ENCODE peak calls at places on chromosomes 1 and 21, in seven cellular contexts. U is left lung, S is OCI-LY7, E is cardiac fibroblast, H is cardiac muscle cell, C is brain microvascular endothelial cell, M is GM12864. G is an unnamed sample.

GRCh38 chr1:25675729-25676476 is 59.3 kb downstream of the MAN1C1 start:
- DNase-seq in U (no peak), S (peak), E (no peak), H (no peak), C (no peak), M (peak), G (no peak)

GRCh38 chr1:28062806-28063205 is 25.6 kb downstream of the EYA3 start:
- DNase-seq in U (no peak), S (no peak), E (peak), H (no peak), C (peak), M (no peak), G (peak)

GRCh38 chr1:89608627-89609338 is 24.1 kb upstream of the LRRC8C start:
- DNase-seq in U (peak), S (no peak), E (no peak), H (no peak), C (no peak), M (no peak), G (no peak)

GRCh38 chr1:40981702-40982448 is 2.4 kb downstream of the CTPS1 start:
- DNase-seq in U (no peak), S (no peak), E (peak), H (no peak), C (no peak), M (no peak), G (peak)

GRCh38 chr21:39556176-39556575 is 56.6 kb upstream of the B3GALT5 start:
- DNase-seq in U (no peak), S (no peak), E (no peak), H (peak), C (no peak), M (no peak), G (no peak)

GRCh38 chr1:8944006-8944405 is 1.7 kb upstream of the CA6 start:
- DNase-seq in U (no peak), S (no peak), E (no peak), H (no peak), C (no peak), M (no peak), G (no peak)

GRCh38 chr1:92326681-92327080 is 27.8 kb downstream of the RPAP2 start:
- DNase-seq in U (no peak), S (no peak), E (no peak), H (no peak), C (no peak), M (no peak), G (no peak)

GRCh38 chr1:8687053-8687452 is 130.4 kb downstream of the RERE start:
- DNase-seq in U (no peak), S (no peak), E (peak), H (no peak), C (no peak), M (no peak), G (peak)

GRCh38 chr1:192967901-192968300 is 91.3 kb downstream of the UCHL5 start:
- DNase-seq in U (no peak), S (no peak), E (no peak), H (no peak), C (no peak), M (no peak), G (no peak)

GRCh38 chr1:97334454-97334853 is 586.4 kb downstream of the DPYD start:
- DNase-seq in U (no peak), S (no peak), E (peak), H (no peak), C (peak), M (no peak), G (peak)

GRCh38 chr1:35558374-35559316 is 1.0 kb downstream of the NCDN start:
- DNase-seq in U (no peak), S (peak), E (no peak), H (peak), C (no peak), M (no peak), G (no peak)

GRCh38 chr1:226457307-226457712 is 49.4 kb upstream of the PARP1 start:
- DNase-seq in U (no peak), S (no peak), E (no peak), H (no peak), C (peak), M (no peak), G (no peak)

GRCh38 chr1:7886346-7886745 is 33.5 kb upstream of the UTS2 start:
- DNase-seq in U (no peak), S (no peak), E (peak), H (no peak), C (no peak), M (no peak), G (no peak)

GRCh38 chr1:186620951-186621350 is 59.3 kb downstream of the PTGS2 start:
- DNase-seq in U (no peak), S (no peak), E (peak), H (no peak), C (peak), M (peak), G (peak)

GRCh38 chr1:198908995-198909394 is 270.2 kb downstream of the PTPRC start:
- DNase-seq in U (no peak), S (no peak), E (no peak), H (no peak), C (no peak), M (no peak), G (peak)

GRCh38 chr21:15706686-15707085 is 23.1 kb upstream of the USP25 start:
- DNase-seq in U (no peak), S (no peak), E (peak), H (no peak), C (peak), M (no peak), G (peak)

GRCh38 chr1:100795646-100795985 is 76.1 kb downstream of the VCAM1 start:
- DNase-seq in U (no peak), S (no peak), E (no peak), H (peak), C (no peak), M (no peak), G (no peak)

GRCh38 chr1:220841293-220841692 is 38.0 kb upstream of the HLX start:
- DNase-seq in U (no peak), S (no peak), E (no peak), H (no peak), C (no peak), M (no peak), G (peak)

GRCh38 chr1:226248091-226248490 is 24.6 kb downstream of the MIXL1 start:
- DNase-seq in U (no peak), S (no peak), E (peak), H (no peak), C (no peak), M (no peak), G (peak)

GRCh38 chr1:244239261-244239770 is 188.2 kb downstream of the ZBTB18 start:
- DNase-seq in U (no peak), S (no peak), E (no peak), H (no peak), C (no peak), M (peak), G (peak)

GRCh38 chr1:168888418-168888817 is 159.4 kb upstream of the DPT start:
- DNase-seq in U (no peak), S (no peak), E (no peak), H (no peak), C (no peak), M (no peak), G (no peak)

GRCh38 chr1:33176362-33176850 is 5.4 kb downstream of the TRIM62 start:
- DNase-seq in U (no peak), S (no peak), E (peak), H (no peak), C (peak), M (no peak), G (peak)

DNA sequence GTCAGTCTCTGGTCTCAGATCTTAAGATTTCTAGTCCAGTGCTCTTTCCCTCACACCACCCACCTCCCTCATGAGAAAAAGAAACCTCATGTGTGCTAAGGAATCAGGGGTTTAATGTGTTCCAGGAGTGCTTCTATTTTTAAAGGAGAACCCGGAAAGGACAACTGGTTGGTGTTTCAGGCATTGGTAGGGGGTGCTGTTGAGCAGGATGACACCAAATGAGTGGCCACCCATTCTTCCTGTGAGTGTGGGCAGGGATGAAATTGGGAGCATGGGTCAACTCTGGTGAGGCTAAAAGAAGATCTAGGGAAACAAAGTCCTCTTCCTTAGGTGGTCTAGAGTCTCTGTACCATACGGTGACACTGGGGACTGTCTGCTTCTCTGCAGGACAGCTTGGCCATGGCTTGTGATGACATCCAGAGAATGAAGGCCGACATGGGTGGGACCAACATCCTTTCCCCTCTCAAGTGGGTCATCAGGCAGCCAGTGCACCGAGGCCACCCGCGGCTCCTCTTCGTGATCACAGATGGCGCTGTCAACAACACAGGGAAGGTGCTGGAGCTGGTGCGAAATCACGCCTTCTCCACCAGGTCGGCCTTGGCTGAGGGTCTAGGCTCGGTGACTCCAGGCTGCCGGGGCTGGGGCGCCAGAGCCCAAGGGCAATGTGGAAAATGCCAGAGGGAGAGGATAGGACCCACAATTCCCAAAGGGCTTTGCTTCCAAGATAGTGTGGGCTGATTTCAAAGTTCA is 39.3 kb downstream of the VWA5B1 start:
- DNase-seq in U (no peak), S (no peak), E (no peak), H (no peak), C (no peak), M (no peak), G (no peak)
- TF ChIP-seq CTCF in U (no peak), S (peak), E (peak), H (peak), C (peak), M (peak), G (peak)

GRCh38 chr1:23403735-23404486 is 20.6 kb downstream of the TCEA3 start:
- DNase-seq in U (peak), S (peak), E (peak), H (peak), C (peak), M (peak), G (peak)
- H3K4me3 ChIP-seq in U (no peak), S (no peak), E (no peak), H (no peak), C (peak), M (no peak), G (no peak)

DNA sequence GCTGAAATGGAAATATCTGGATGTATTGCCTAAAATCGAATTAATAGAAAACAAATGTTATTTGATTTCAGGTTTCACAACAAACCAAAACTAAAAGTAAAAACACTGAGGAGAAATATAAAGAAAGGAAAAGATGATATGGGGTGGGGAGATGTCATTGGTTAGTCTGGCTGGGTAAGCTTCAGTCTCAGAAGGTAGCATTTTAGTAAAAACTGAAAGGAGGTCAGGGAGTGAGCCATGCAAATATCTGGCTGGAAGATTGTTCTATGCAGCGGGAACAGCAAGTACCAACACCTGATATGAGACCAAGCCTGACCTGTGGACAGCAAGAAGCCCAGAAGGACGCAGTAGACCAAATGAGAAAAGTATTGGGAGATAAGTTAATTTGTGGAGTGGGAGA is 264.6 kb downstream of the LRRC40 start:
- DNase-seq in U (no peak), S (no peak), E (no peak), H (no peak), C (no peak), M (no peak), G (no peak)
- TF ChIP-seq CTCF in U (no peak), S (no peak), E (no peak), H (no peak), C (no peak), M (no peak), G (no peak)

DNA sequence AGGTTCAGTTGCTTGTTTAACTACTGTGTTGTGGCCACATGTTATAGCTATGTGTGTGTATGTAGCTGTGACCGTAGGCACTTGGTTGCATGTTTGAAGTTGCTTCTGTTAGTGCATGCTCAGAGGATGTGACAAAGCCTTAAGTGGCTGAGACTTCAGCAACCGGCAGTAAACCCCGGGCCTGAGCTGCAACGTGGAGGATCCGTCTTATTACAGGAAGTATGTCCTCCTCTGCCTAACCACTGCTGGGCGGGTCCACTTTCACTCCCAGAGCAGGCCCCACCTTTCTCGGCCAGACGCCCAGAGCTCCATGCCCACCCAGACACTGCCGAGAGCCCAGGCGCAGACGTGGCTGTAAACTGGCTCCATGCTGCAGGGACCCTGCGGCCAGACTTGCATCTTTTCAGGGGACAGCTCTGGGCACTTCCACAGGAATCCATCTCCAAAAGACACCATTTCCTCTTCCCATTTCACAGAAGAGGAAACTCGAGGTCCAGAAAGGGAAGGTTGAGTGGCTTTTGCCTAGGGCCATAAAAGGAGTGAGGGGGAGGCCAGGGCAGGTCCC is 2.2 kb downstream of the TCEA3 start:
- DNase-seq in U (no peak), S (no peak), E (peak), H (peak), C (peak), M (no peak), G (peak)
- H3K4me3 ChIP-seq in U (no peak), S (no peak), E (no peak), H (no peak), C (no peak), M (no peak), G (peak)

DNA sequence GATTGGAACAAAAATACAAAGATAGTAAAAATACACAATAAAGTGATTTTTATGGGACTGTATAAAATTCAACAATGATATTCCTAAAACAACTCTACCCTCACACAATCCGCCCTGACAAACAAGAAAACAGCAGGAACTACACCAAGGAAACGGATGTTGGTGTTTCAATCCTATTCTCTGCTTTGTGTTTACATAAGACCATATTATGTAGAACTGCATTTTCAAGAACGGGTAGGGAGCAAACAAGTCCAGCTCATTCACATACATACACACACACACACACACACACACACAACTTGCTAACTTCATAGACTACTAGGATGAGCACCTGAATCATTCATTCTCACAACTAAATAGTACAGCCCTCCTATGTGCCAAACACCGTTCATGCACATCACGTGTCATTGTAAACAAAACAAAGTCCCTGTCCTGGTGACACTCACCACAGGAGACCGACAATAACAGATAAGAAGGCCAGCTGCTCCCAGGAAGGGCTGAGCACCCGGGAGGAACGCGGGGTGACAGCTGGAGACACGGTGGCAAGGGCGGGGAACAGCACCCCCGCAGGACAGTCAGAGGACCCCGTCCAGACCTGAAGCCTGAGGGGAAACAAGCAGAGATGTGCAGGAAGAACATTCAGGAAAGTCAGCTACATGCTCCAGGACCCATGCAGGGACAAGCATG is 43.0 kb downstream of the NPHP4 start:
- DNase-seq in U (no peak), S (no peak), E (no peak), H (no peak), C (no peak), M (no peak), G (no peak)
- TF ChIP-seq CTCF in U (no peak), S (peak), E (peak), H (peak), C (peak), M (peak), G (peak)

GRCh38 chr1:230170153-230170547 is 103.1 kb downstream of the GALNT2 start:
- DNase-seq in U (no peak), S (no peak), E (no peak), H (no peak), C (no peak), M (no peak), G (no peak)
- H3K4me3 ChIP-seq in U (no peak), S (peak), E (no peak), H (no peak), C (no peak), M (no peak), G (peak)